ENCODE peak calls at places on chromosomes 11 and 22, in four cellular contexts. One of them, this sample, is unnamed.

GRCh38 chr11:32829680-32830412 is at the start of gene PRRG4:
- DNase-seq in HCT116: no peak
- DNase-seq in HL-60: peak
- DNase-seq in AG04450: no peak
- DNase-seq in this sample: peak

GRCh38 chr11:36567684-36568083 is at the start of gene RAG1:
- DNase-seq in HCT116: no peak
- DNase-seq in HL-60: no peak
- DNase-seq in AG04450: no peak
- DNase-seq in this sample: no peak

GRCh38 chr11:29119691-29120328 is 897.0 kb downstream of the KCNA4 start:
- DNase-seq in HCT116: no peak
- DNase-seq in HL-60: no peak
- DNase-seq in AG04450: peak
- DNase-seq in this sample: no peak

GRCh38 chr22:17777005-17777716 is 2.9 kb upstream of the BID start:
- DNase-seq in HCT116: no peak
- DNase-seq in HL-60: peak
- DNase-seq in AG04450: no peak
- DNase-seq in this sample: no peak

GRCh38 chr11:69297225-69297925 is 3.4 kb downstream of the MYEOV start:
- DNase-seq in HCT116: peak
- DNase-seq in HL-60: peak
- DNase-seq in AG04450: peak
- DNase-seq in this sample: peak

GRCh38 chr11:119025978-119026766 is 4.5 kb downstream of the SLC37A4 start:
- DNase-seq in HCT116: no peak
- DNase-seq in HL-60: no peak
- DNase-seq in AG04450: no peak
- DNase-seq in this sample: no peak

GRCh38 chr22:39491696-39492095 is 10.4 kb upstream of the MIEF1 start:
- DNase-seq in HCT116: no peak
- DNase-seq in HL-60: no peak
- DNase-seq in AG04450: no peak
- DNase-seq in this sample: no peak

GRCh38 chr11:128900468-128900867 is 9.3 kb downstream of the KCNJ5 start:
- DNase-seq in HCT116: no peak
- DNase-seq in HL-60: no peak
- DNase-seq in AG04450: no peak
- DNase-seq in this sample: no peak

GRCh38 chr22:19187716-19188563 is 9.4 kb upstream of the SLC25A1 start:
- DNase-seq in HCT116: no peak
- DNase-seq in HL-60: no peak
- DNase-seq in AG04450: no peak
- DNase-seq in this sample: no peak

GRCh38 chr11:94199367-94200130 is 70.9 kb downstream of the PANX1 start:
- DNase-seq in HCT116: no peak
- DNase-seq in HL-60: no peak
- DNase-seq in AG04450: no peak
- DNase-seq in this sample: no peak

GRCh38 chr11:73386568-73386967 is 10.4 kb downstream of the RELT start:
- DNase-seq in HCT116: no peak
- DNase-seq in HL-60: no peak
- DNase-seq in AG04450: no peak
- DNase-seq in this sample: no peak

GRCh38 chr11:131615611-131616010 is 245.2 kb downstream of the NTM start:
- DNase-seq in HCT116: no peak
- DNase-seq in HL-60: no peak
- DNase-seq in AG04450: no peak
- DNase-seq in this sample: no peak

GRCh38 chr22:19958083-19959042 is 16.7 kb upstream of the TXNRD2 start:
- DNase-seq in HCT116: no peak
- DNase-seq in HL-60: no peak
- DNase-seq in AG04450: no peak
- DNase-seq in this sample: no peak

GRCh38 chr11:70005107-70005818 is 72.9 kb upstream of the ANO1 start:
- DNase-seq in HCT116: no peak
- DNase-seq in HL-60: no peak
- DNase-seq in AG04450: peak
- DNase-seq in this sample: no peak

GRCh38 chr11:44855138-44855849 is 95.4 kb downstream of the TP53I11 start:
- DNase-seq in HCT116: no peak
- DNase-seq in HL-60: no peak
- DNase-seq in AG04450: no peak
- DNase-seq in this sample: no peak
- H3K27ac ChIP-seq in HCT116: no peak
- H3K27ac ChIP-seq in HL-60: no peak
- H3K27ac ChIP-seq in AG04450: no peak
- H3K27ac ChIP-seq in this sample: no peak

GRCh38 chr11:120115272-120116000 is 22.5 kb downstream of the TRIM29 start:
- DNase-seq in HCT116: no peak
- DNase-seq in HL-60: no peak
- DNase-seq in AG04450: no peak
- DNase-seq in this sample: no peak
- TF ChIP-seq CTCF in HCT116: no peak
- TF ChIP-seq CTCF in HL-60: no peak
- TF ChIP-seq CTCF in AG04450: peak
- TF ChIP-seq CTCF in this sample: peak

GRCh38 chr11:76666408-76666807 is 4.1 kb downstream of the LRRC32 start:
- DNase-seq in HCT116: no peak
- DNase-seq in HL-60: no peak
- DNase-seq in AG04450: no peak
- DNase-seq in this sample: peak
- H3K27ac ChIP-seq in HCT116: no peak
- H3K27ac ChIP-seq in HL-60: no peak
- H3K27ac ChIP-seq in AG04450: no peak
- H3K27ac ChIP-seq in this sample: peak

GRCh38 chr11:62242021-62242420 is at the start of gene SCGB1D2:
- DNase-seq in HCT116: no peak
- DNase-seq in HL-60: no peak
- DNase-seq in AG04450: no peak
- DNase-seq in this sample: no peak
- TF ChIP-seq CTCF in HCT116: no peak
- TF ChIP-seq CTCF in HL-60: no peak
- TF ChIP-seq CTCF in AG04450: no peak
- TF ChIP-seq CTCF in this sample: no peak

GRCh38 chr11:35050596-35050995 is 88.4 kb upstream of the CD44 start:
- DNase-seq in HCT116: no peak
- DNase-seq in HL-60: peak
- DNase-seq in AG04450: no peak
- DNase-seq in this sample: no peak
- H3K27ac ChIP-seq in HCT116: no peak
- H3K27ac ChIP-seq in HL-60: peak
- H3K27ac ChIP-seq in AG04450: no peak
- H3K27ac ChIP-seq in this sample: peak

DNA sequence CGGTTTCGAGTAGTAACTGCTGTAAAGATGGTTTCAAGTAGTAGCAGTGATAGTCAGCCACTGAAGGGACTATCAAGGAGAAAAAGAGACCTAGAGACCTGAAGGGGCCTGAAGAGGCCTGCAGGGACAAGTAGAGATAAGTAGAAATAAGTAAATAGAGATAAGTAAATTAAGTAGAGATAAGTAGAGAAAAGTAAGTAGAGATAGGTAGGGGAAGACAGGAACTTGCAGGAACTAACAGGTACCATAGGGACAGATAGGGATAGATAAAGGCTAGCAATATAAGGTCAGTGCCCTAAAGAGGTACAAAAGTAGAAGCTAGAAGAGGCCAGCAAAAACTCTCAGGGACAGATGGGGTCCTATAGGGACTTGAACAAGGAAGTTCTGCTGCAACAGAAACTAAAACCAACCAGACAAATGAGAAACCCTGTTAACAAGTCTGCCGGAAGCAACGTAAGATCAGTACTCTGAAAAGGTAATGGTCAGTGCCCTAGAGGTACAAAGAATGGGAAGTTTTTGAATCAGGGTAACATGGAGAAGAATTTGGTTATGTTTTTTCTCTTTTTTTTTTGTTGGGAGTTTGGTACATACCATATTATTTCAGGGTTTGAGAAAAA is 9.6 kb upstream of the SC5D start:
- DNase-seq in HCT116: no peak
- DNase-seq in HL-60: no peak
- DNase-seq in AG04450: no peak
- DNase-seq in this sample: no peak
- TF ChIP-seq CTCF in HCT116: no peak
- TF ChIP-seq CTCF in HL-60: no peak
- TF ChIP-seq CTCF in AG04450: no peak
- TF ChIP-seq CTCF in this sample: no peak

DNA sequence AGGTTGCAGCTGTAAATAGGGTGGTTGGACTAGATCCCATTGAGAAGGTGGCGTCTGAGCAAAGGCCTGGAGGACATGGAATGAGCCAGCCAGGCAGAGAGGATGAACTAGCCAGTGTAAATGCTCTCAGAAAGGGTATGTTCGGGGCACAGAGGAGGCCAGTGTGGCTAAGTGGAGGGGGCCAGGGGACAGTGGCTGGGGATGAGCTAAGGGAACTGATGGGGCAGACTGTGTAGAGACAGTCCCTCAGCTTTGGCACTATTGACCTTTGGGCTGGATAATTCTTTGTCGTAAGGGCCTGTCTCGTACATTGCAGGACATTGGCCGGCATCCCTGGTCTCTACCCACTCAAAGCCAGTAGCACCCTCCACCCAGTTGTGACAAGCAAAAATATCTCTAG is 43.7 kb upstream of the ISX start:
- DNase-seq in HCT116: no peak
- DNase-seq in HL-60: no peak
- DNase-seq in AG04450: no peak
- DNase-seq in this sample: no peak
- H3K27ac ChIP-seq in HCT116: no peak
- H3K27ac ChIP-seq in HL-60: no peak
- H3K27ac ChIP-seq in AG04450: no peak
- H3K27ac ChIP-seq in this sample: no peak

This sample was measured in cardiac muscle cell.